ENCODE peak calls at places on chromosome 5, in six cellular contexts. C, U, Y, O, E and Q are unnamed samples.

GRCh38 chr5:80067531-80067930 is 32.4 kb downstream of the THBS4 start:
- DNase-seq in U (no peak), O (no peak), E (no peak), C (no peak), Y (no peak), Q (no peak)

GRCh38 chr5:150206076-150206779 is 16.4 kb downstream of the SLC6A7 start:
- DNase-seq in U (no peak), Y (no peak), E (no peak), C (peak; percentile 79), O (no peak), Q (no peak)

GRCh38 chr5:109250533-109251329 is 159.0 kb downstream of the PJA2 start:
- DNase-seq in U (no peak), C (no peak), Y (no peak), O (no peak), E (no peak), Q (no peak)

GRCh38 chr5:54742417-54742889 is 224.9 kb downstream of the SNX18 start:
- DNase-seq in U (no peak), E (no peak), O (peak; percentile 33), C (no peak), Y (peak; percentile 11), Q (no peak)

GRCh38 chr5:38534122-38534408 is 22.4 kb downstream of the LIFR start:
- DNase-seq in E (no peak), U (no peak), C (no peak), Y (no peak), O (no peak), Q (no peak)

GRCh38 chr5:54986269-54986654 is 869 bp upstream of the ESM1 start:
- DNase-seq in C (no peak), Y (no peak), O (no peak), U (no peak), E (no peak), Q (no peak)

GRCh38 chr5:164375051-164375450 is 869.6 kb downstream of the MAT2B start:
- DNase-seq in C (no peak), O (no peak), E (no peak), U (no peak), Y (no peak), Q (no peak)

GRCh38 chr5:119105971-119106370 is 35.1 kb downstream of the DMXL1 start:
- DNase-seq in U (no peak), O (no peak), Y (no peak), E (no peak), C (no peak), Q (no peak)

GRCh38 chr5:137737349-137738256 is 1.7 kb upstream of the KLHL3 start:
- DNase-seq in C (no peak), E (no peak), O (peak; percentile 31), Y (no peak), U (no peak), Q (peak; percentile 85)

GRCh38 chr5:108560581-108560980 is 178.7 kb upstream of the FBXL17 start:
- DNase-seq in C (no peak), O (no peak), Y (no peak), E (no peak), U (no peak), Q (no peak)

GRCh38 chr5:141717043-141717442 is 35.0 kb upstream of the ARAP3 start:
- DNase-seq in E (no peak), U (no peak), C (no peak), Y (no peak), O (no peak), Q (no peak)

GRCh38 chr5:92371889-92372235 is 988.7 kb upstream of the ARRDC3 start:
- DNase-seq in C (no peak), Y (no peak), E (no peak), O (no peak), U (no peak), Q (no peak)

GRCh38 chr5:146206257-146206656 is 2.9 kb downstream of the RBM27 start:
- DNase-seq in U (no peak), O (no peak), C (no peak), E (no peak), Y (no peak), Q (no peak)

GRCh38 chr5:612498-613424 is 621 bp downstream of the CEP72 start:
- DNase-seq in E (no peak), Y (no peak), O (no peak), C (peak; percentile 48), U (no peak), Q (no peak)

GRCh38 chr5:82347213-82347947 is 69.2 kb upstream of the RPS23 start:
- DNase-seq in C (no peak), O (no peak), U (no peak), Y (peak; percentile 68), E (no peak), Q (no peak)

GRCh38 chr5:78235289-78235688 is 59.2 kb downstream of the AP3B1 start:
- DNase-seq in O (no peak), E (no peak), U (no peak), C (no peak), Y (no peak), Q (no peak)

GRCh38 chr5:21806943-21807342 is 1046.2 kb downstream of the CDH12 start:
- DNase-seq in E (no peak), Y (no peak), C (peak; percentile 40), U (peak; percentile 37), O (no peak), Q (no peak)

GRCh38 chr5:112511920-112512319 is 92.8 kb upstream of the EPB41L4A start:
- DNase-seq in O (no peak), E (no peak), C (no peak), Y (no peak), U (no peak), Q (no peak)